ENCODE peak calls at places on chromosomes 16 and 17, in four cellular contexts. M, X, C and K are unnamed samples.

GRCh38 chr17:48587276-48588073 is 2.6 kb downstream of the HOXB3 start:
- DNase-seq in M (no peak), X (no peak), C (no peak), K (no peak)

GRCh38 chr16:396199-396598 is 800 bp upstream of the NME4 start:
- DNase-seq in M (no peak), X (no peak), C (no peak), K (no peak)

GRCh38 chr17:19262650-19263620 is 25.8 kb downstream of the EPN2 start:
- DNase-seq in M (no peak), X (no peak), C (no peak), K (no peak)

GRCh38 chr17:63474174-63474913 is 2.5 kb upstream of the ACE start:
- DNase-seq in M (peak), X (no peak), C (no peak), K (no peak)

GRCh38 chr16:83344014-83344413 is 463.8 kb upstream of the HSBP1 start:
- DNase-seq in M (no peak), X (no peak), C (no peak), K (no peak)

GRCh38 chr16:86634290-86634689 is 55.9 kb downstream of the FOXL1 start:
- DNase-seq in M (no peak), X (no peak), C (peak), K (no peak)

GRCh38 chr16:89188064-89188441 is 12.3 kb downstream of the SLC22A31 start:
- DNase-seq in M (no peak), X (no peak), C (no peak), K (no peak)

GRCh38 chr16:77213542-77214108 is 14.4 kb downstream of the SYCE1L start:
- DNase-seq in M (no peak), X (peak), C (peak), K (no peak)

GRCh38 chr17:57708401-57708800 is 36.7 kb downstream of the CCDC182 start:
- DNase-seq in M (no peak), X (no peak), C (no peak), K (no peak)
- TF ChIP-seq RNF2 in M (no peak), X (no peak), C (no peak), K (no peak)

DNA sequence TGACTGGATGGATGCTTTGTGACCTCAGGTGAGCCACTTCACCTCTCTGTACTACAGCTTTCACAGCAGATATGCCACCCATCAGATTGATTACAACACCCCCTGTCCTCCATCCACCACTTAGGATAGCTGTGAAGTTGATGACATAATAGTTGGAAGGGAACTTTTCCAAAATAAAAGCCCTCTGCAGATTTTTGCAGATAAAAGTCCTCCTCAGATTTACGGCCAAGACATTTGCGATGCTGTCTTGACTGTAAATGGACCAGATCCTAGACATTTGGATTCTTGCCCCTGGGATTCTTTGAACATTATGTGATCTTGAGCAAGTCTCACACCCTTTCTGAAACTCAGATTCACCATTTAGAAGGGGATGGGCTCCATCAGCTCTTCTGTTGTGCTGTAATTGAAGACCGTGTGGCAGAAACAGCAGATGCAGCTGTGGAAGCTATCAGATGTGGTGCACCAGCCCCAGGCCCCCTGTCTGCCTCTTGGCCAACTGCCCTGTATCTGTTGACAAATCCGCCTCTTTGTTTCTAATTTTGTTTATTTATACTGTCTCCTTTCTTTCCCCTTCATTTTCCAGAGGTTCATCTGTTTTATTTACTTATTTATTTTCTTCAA is 153.9 kb upstream of the CACNG3 start:
- DNase-seq in M (no peak), X (no peak), C (no peak), K (no peak)
- TF ChIP-seq RNF2 in M (no peak), X (no peak), C (no peak), K (no peak)

GRCh38 chr17:79979201-79979840 is 56.4 kb downstream of the TBC1D16 start:
- DNase-seq in M (no peak), X (no peak), C (no peak), K (no peak)
- TF ChIP-seq RNF2 in M (no peak), X (no peak), C (no peak), K (no peak)

GRCh38 chr17:491086-492014 is 138.7 kb upstream of the RPH3AL start:
- DNase-seq in M (peak), X (peak), C (peak), K (peak)
- TF ChIP-seq RNF2 in M (no peak), X (peak), C (peak), K (no peak)

GRCh38 chr16:23140082-23140481 is 9.2 kb downstream of the USP31 start:
- DNase-seq in M (no peak), X (no peak), C (no peak), K (no peak)
- TF ChIP-seq RNF2 in M (no peak), X (no peak), C (no peak), K (no peak)

DNA sequence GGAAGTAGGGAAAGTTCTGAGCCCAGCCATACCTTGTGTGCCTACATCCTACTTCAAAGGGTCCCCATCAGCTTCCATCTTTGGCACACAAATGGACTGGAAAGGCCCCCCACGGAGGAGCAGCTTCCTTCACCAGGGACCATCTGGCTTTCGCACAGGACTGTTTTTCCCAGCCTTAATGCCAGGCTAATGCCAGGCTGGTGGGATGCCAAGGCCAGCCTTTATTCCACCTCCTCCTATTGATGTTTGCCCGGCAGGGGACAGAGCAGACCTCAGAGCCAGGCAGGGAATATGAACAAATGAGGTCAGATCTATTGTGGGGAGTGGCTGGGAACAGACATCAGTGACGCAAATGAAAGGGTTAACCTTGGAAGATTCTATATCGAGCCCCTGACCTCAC is 5.7 kb downstream of the GPR179 start:
- DNase-seq in M (no peak), X (no peak), C (no peak), K (no peak)
- TF ChIP-seq RNF2 in M (no peak), X (no peak), C (no peak), K (no peak)

GRCh38 chr17:75308732-75309629 is 19.7 kb upstream of the SLC25A19 start:
- DNase-seq in M (no peak), X (peak), C (peak), K (no peak)
- TF ChIP-seq RNF2 in M (no peak), X (no peak), C (no peak), K (no peak)

GRCh38 chr17:42827472-42827871 is 3.4 kb upstream of the BECN1 start:
- DNase-seq in M (no peak), X (no peak), C (no peak), K (no peak)
- TF ChIP-seq RNF2 in M (no peak), X (no peak), C (no peak), K (no peak)